ENCODE peak calls at places on chromosomes 5 and 9, in ten cellular contexts. Z is psoas muscle, I is transverse colon, V is gastrocnemius medialis, A is AG04450, N is PC-3, J is MM.1S, F is H9, R is uterus, O is spleen. U is an unnamed sample.
A peak's percentile ranks its signal among the peaks of the same experiment; 100 is the strongest.

GRCh38 chr5:39200081-39200480 is 19.3 kb downstream of the FYB1 start:
- DNase-seq in I (no peak), N (no peak), O (no peak), Z (no peak), F (no peak), J (no peak), R (no peak), A (no peak), V (no peak), U (no peak)

GRCh38 chr9:18142964-18143363 is 331.0 kb upstream of the ADAMTSL1 start:
- DNase-seq in N (peak; percentile 26), R (no peak), I (no peak), A (no peak), J (no peak), F (no peak), O (no peak), V (no peak), Z (no peak), U (no peak)

GRCh38 chr5:66239034-66239433 is 94.9 kb downstream of the SREK1 start:
- DNase-seq in O (no peak), I (no peak), Z (no peak), J (peak; percentile 22), V (no peak), A (no peak), R (no peak), N (peak; percentile 39), F (no peak), U (no peak)

GRCh38 chr9:886886-887285 is 45.4 kb downstream of the DMRT1 start:
- DNase-seq in Z (no peak), O (no peak), F (no peak), A (no peak), J (no peak), I (no peak), N (no peak), V (no peak), R (no peak), U (no peak)

GRCh38 chr5:129820-130219 is 37.9 kb downstream of the PLEKHG4B start:
- DNase-seq in N (no peak), A (peak; percentile 60), V (no peak), Z (no peak), J (no peak), R (no peak), O (no peak), F (no peak), I (no peak), U (no peak)

GRCh38 chr5:38316544-38317224 is 58.3 kb downstream of the EGFLAM start:
- DNase-seq in F (no peak), A (no peak), J (no peak), R (peak; percentile 46), O (no peak), V (peak; percentile 14), I (no peak), Z (peak; percentile 60), N (no peak), U (no peak)

GRCh38 chr5:143870871-143871632 is 59.1 kb downstream of the HMHB1 start:
- DNase-seq in R (no peak), I (peak; percentile 12), Z (no peak), F (no peak), V (no peak), A (no peak), J (no peak), O (no peak), N (peak; percentile 67), U (no peak)

GRCh38 chr5:144566747-144567415 is 396.2 kb downstream of the KCTD16 start:
- DNase-seq in I (no peak), R (no peak), J (no peak), V (no peak), A (no peak), Z (no peak), O (no peak), F (no peak), N (peak; percentile 29), U (no peak)

GRCh38 chr9:106981396-106982287 is 118.7 kb downstream of the ZNF462 start:
- DNase-seq in O (no peak), I (no peak), N (no peak), R (no peak), J (no peak), F (no peak), Z (no peak), A (no peak), V (no peak), U (no peak)

GRCh38 chr5:52356311-52356918 is 431.3 kb upstream of the ITGA1 start:
- DNase-seq in A (no peak), I (no peak), O (no peak), V (no peak), N (peak; percentile 33), Z (no peak), F (no peak), J (peak; percentile 54), R (no peak), U (no peak)

GRCh38 chr5:147240266-147240985 is 5.6 kb downstream of the STK32A start:
- DNase-seq in I (no peak), Z (no peak), R (no peak), O (no peak), V (no peak), F (no peak), N (no peak), J (no peak), A (no peak), U (no peak)

GRCh38 chr5:6003040-6003825 is 375.1 kb downstream of the MED10 start:
- DNase-seq in F (no peak), Z (no peak), I (no peak), O (no peak), N (peak; percentile 99), V (no peak), R (no peak), J (no peak), A (no peak), U (no peak)

GRCh38 chr9:112170235-112170634 is 4.9 kb downstream of the SUSD1 start:
- DNase-seq in R (no peak), N (peak; percentile 77), Z (no peak), V (no peak), J (no peak), F (no peak), A (no peak), O (no peak), I (peak; percentile 85), U (no peak)

GRCh38 chr5:67166460-67166871 is 30.1 kb downstream of the CD180 start:
- DNase-seq in A (no peak), O (peak; percentile 92), J (no peak), Z (peak; percentile 70), I (peak; percentile 70), R (no peak), V (no peak), F (peak; percentile 84), N (peak; percentile 24), U (peak; percentile 66)

GRCh38 chr9:109926321-109926959 is 146.4 kb downstream of the PALM2AKAP2 start:
- DNase-seq in V (no peak), A (no peak), O (no peak), N (no peak), I (peak; percentile 33), J (no peak), F (no peak), Z (no peak), R (no peak), U (no peak)

GRCh38 chr5:67255881-67256280 is 59.3 kb upstream of the CD180 start:
- DNase-seq in O (no peak), R (no peak), V (no peak), N (no peak), I (no peak), F (no peak), J (no peak), A (no peak), Z (no peak), U (no peak)

GRCh38 chr5:6396836-6397535 is 18.6 kb upstream of the MED10 start:
- DNase-seq in Z (no peak), A (no peak), R (no peak), O (no peak), J (no peak), V (no peak), N (no peak), I (no peak), F (no peak), U (no peak)

GRCh38 chr5:72268753-72269410 is 51.2 kb downstream of the MRPS27 start:
- DNase-seq in J (peak; percentile 58), R (no peak), I (peak; percentile 30), F (peak; percentile 51), Z (no peak), A (no peak), V (no peak), O (no peak), N (peak; percentile 70), U (peak; percentile 33)
- TF ChIP-seq CTCF in J (peak; percentile 79), R (peak; percentile 32), I (peak; percentile 55), F (peak; percentile 89), Z (peak; percentile 60), A (peak; percentile 70), V (peak; percentile 31), O (peak; percentile 15), N (peak; percentile 75), U (peak; percentile 45)

GRCh38 chr5:179165421-179166170 is 105.4 kb downstream of the ZNF354C start:
- DNase-seq in J (no peak), F (no peak), N (no peak), V (no peak), Z (no peak), O (peak; percentile 57), R (no peak), A (no peak), I (no peak), U (no peak)
- H3K9me3 ChIP-seq in J (no peaks in the 10 kb centered on the region), F (no peaks in the 10 kb centered on the region), N (no peaks in the 10 kb centered on the region), V (no peaks in the 10 kb centered on the region), Z (no peaks in the 10 kb centered on the region), O (no peaks in the 10 kb centered on the region), R (no peaks in the 10 kb centered on the region), A (peaks cover 20% of the 10 kb centered on the region), I (no peaks in the 10 kb centered on the region), U (peaks cover 16% of the 10 kb centered on the region)

DNA sequence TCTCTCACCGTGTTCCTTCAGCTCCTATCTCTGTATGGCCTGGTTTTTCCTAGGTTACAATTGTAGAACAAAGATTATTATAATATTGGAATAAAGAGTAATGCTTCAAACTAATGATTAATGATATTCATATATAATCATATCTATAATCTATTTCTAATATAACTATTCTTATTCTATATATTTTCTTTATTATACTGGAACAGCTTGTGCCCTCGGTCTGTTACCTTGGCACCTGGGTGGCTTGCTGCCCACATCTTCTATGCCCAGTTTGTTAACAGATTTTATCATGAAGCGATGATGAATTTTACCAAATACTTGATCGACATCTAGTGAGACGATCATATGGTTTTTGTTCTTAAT is 363.6 kb upstream of the TYRP1 start:
- DNase-seq in O (no peak), R (no peak), I (no peak), V (no peak), N (no peak), F (no peak), J (no peak), Z (no peak), A (no peak), U (no peak)
- TF ChIP-seq CTCF in O (no peak), R (no peak), I (no peak), V (no peak), N (no peak), F (no peak), J (no peak), Z (no peak), A (no peak), U (no peak)

DNA sequence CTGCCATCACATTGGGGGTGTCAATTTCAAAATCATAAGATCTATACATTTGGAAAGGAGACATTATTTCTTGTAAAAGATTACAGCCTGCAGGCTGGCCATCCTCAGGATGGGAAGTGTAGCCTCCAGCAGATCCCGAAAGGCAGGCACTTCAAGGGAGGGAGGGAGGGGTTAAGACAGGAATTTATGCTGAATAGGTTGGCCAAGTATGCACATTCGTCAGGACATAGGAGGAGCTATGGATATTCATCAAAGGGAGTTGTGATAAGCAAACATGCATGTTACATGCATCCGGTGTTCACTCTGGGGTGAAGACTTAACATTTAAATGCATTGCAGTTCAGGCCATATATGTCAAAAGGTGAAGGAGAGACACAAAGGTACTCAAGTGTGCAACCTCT is 119.4 kb downstream of the CEP120 start:
- DNase-seq in V (no peak), Z (no peak), F (no peak), R (no peak), N (no peak), I (no peak), A (no peak), O (no peak), J (no peak), U (no peak)
- H3K9me3 ChIP-seq in V (no peaks in the 10 kb centered on the region), Z (no peaks in the 10 kb centered on the region), F (no peaks in the 10 kb centered on the region), R (no peaks in the 10 kb centered on the region), N (no peaks in the 10 kb centered on the region), I (no peaks in the 10 kb centered on the region), A (no peaks in the 10 kb centered on the region), O (no peaks in the 10 kb centered on the region), J (no peaks in the 10 kb centered on the region), U (peaks cover 1% of the 10 kb centered on the region)